ENCODE peak calls at places on chromosomes 12 and 14, in six cellular contexts. G is GM23248; V is ascending aorta; H is left ventricle myocardium inferior; L is CD8-positive, alpha-beta memory T cell; Z is breast epithelium. P is an unnamed sample.

GRCh38 chr12:80101126-80101525 is 1.8 kb downstream of the OTOGL start:
- DNase-seq in G (peak; percentile 24), V (no peak), H (no peak), L (no peak), Z (no peak), P (no peak)

GRCh38 chr12:88247241-88247643 is 105.1 kb downstream of the TMTC3 start:
- DNase-seq in G (peak; percentile 85), V (no peak), H (no peak), L (no peak), Z (no peak), P (no peak)

GRCh38 chr14:61520546-61520945 is 174.8 kb upstream of the HIF1A start:
- DNase-seq in G (peak; percentile 77), V (no peak), H (no peak), L (no peak), Z (no peak), P (no peak)

GRCh38 chr12:86774841-86775386 is 518.7 kb upstream of the MGAT4C start:
- DNase-seq in G (peak; percentile 45), V (no peak), H (no peak), L (no peak), Z (no peak), P (no peak)

GRCh38 chr14:69708586-69709169 is 58.3 kb upstream of the SRSF5 start:
- DNase-seq in G (peak; percentile 23), V (no peak), H (no peak), L (no peak), Z (no peak), P (no peak)

GRCh38 chr14:100440207-100440631 is 117.1 kb downstream of the SLC25A47 start:
- DNase-seq in G (peak; percentile 82), V (no peak), H (peak; percentile 64), L (peak; percentile 38), Z (peak; percentile 89), P (no peak)

GRCh38 chr14:99077076-99077843 is 194.7 kb downstream of the BCL11B start:
- DNase-seq in G (no peak), V (no peak), H (no peak), L (no peak), Z (no peak), P (no peak)

GRCh38 chr14:61268797-61269196 is 12.3 kb downstream of the TMEM30B start:
- DNase-seq in G (peak; percentile 19), V (no peak), H (no peak), L (no peak), Z (no peak), P (no peak)

GRCh38 chr14:65878586-65878985 is 466.1 kb downstream of the FUT8 start:
- DNase-seq in G (no peak), V (no peak), H (no peak), L (no peak), Z (no peak), P (no peak)

GRCh38 chr12:56601503-56601902 is 28.6 kb downstream of the BAZ2A start:
- DNase-seq in G (peak; percentile 34), V (no peak), H (no peak), L (peak; percentile 32), Z (no peak), P (no peak)

GRCh38 chr14:77290705-77291104 is 19.7 kb upstream of the NGB start:
- DNase-seq in G (no peak), V (no peak), H (no peak), L (no peak), Z (no peak), P (no peak)

GRCh38 chr12:64218597-64218996 is 3.5 kb downstream of the KICS2 start:
- DNase-seq in G (no peak), V (no peak), H (no peak), L (no peak), Z (no peak), P (no peak)

GRCh38 chr14:52769889-52770288 is 21.5 kb downstream of the GNPNAT1 start:
- DNase-seq in G (no peak), V (no peak), H (no peak), L (no peak), Z (no peak), P (no peak)

GRCh38 chr14:52961060-52961639 is 10.3 kb upstream of the FERMT2 start:
- DNase-seq in G (peak; percentile 72), V (no peak), H (peak; percentile 29), L (peak; percentile 53), Z (peak; percentile 73), P (no peak)

GRCh38 chr12:121096199-121096798 is 36.4 kb upstream of the P2RX7 start:
- DNase-seq in G (no peak), V (no peak), H (no peak), L (no peak), Z (no peak), P (no peak)
- H3K4me3 ChIP-seq in G (no peak overlapping the region), V (peak overlapping the region; percentile 37), H (peak overlapping the region; percentile 61), L (no peak overlapping the region), Z (no peak overlapping the region), P (peak overlapping the region; percentile 66)

GRCh38 chr14:105049753-105050550 is 15.3 kb downstream of the GPR132 start:
- DNase-seq in G (no peak), V (no peak), H (no peak), L (no peak), Z (no peak), P (no peak)

GRCh38 chr14:105046891-105047282 is 18.3 kb downstream of the GPR132 start:
- DNase-seq in G (no peak), V (no peak), H (no peak), L (no peak), Z (no peak), P (no peak)

GRCh38 chr14:105050551-105050897 is 14.7 kb downstream of the GPR132 start:
- DNase-seq in G (peak; percentile 59), V (no peak), H (no peak), L (no peak), Z (peak; percentile 29), P (no peak)

GRCh38 chr14:105045710-105046326 is 19.4 kb downstream of the GPR132 start:
- DNase-seq in G (peak; percentile 91), V (no peak), H (peak; percentile 89), L (peak; percentile 89), Z (peak; percentile 71), P (peak; percentile 52)

GRCh38 chr14:105047283-105048016 is 17.8 kb downstream of the GPR132 start:
- DNase-seq in G (no peak), V (no peak), H (no peak), L (no peak), Z (no peak), P (no peak)
- H3K27ac ChIP-seq in G (no peak overlapping the region), V (no peak overlapping the region), H (no peak overlapping the region), L (no peak overlapping the region), Z (no peak overlapping the region), P (no peak overlapping the region)

DNA sequence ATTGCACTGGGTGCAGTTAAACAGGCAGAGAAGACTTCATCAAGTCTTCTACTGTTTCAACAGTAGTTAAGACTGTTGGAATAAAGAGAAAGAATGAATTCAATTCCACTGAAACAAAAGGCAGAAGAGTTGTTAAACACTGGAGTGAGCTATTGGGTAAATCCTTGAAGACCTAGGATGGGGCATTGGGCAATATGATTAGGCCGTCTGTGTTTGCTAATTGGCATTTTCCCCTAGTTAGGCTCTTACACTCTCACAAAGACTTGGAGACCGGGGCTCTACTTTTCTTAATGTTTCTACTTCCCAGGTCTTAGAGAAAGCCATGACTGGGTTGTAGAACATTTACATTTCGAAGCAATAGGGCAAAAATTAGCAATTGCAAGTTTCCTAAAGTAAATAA is 402.1 kb downstream of the NAV3 start:
- DNase-seq in G (no peak), V (no peak), H (no peak), L (no peak), Z (no peak), P (no peak)
- H3K4me3 ChIP-seq in G (no peak overlapping the region), V (no peak overlapping the region), H (no peak overlapping the region), L (no peak overlapping the region), Z (no peak overlapping the region), P (no peak overlapping the region)

DNA sequence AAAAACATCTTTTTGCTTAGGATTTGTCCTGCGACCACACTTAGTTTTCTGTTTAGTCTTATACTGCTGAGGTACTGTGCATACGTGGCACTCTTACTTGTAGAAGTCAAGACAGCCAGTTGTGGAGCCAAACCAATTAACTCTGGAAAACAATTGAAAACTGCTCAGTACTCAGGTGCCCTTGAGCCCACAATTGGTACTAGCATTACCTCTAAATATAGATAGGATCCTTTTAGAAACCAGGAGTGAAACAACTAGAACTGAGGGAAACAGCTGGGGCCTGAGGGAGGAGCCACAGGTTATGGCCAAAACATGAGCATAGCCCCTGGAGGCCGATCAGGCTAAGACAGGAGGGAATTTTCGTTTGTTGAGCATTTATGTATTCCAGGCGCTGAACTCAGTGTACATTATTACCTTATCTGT is 2.5 kb downstream of the SPATS2 start:
- DNase-seq in G (peak; percentile 68), V (no peak), H (peak; percentile 25), L (peak; percentile 14), Z (no peak), P (no peak)
- H3K27ac ChIP-seq in G (no peak overlapping the region), V (peak overlapping the region; percentile 45), H (peak overlapping the region; percentile 97), L (no peak overlapping the region), Z (no peak overlapping the region), P (no peak overlapping the region)

DNA sequence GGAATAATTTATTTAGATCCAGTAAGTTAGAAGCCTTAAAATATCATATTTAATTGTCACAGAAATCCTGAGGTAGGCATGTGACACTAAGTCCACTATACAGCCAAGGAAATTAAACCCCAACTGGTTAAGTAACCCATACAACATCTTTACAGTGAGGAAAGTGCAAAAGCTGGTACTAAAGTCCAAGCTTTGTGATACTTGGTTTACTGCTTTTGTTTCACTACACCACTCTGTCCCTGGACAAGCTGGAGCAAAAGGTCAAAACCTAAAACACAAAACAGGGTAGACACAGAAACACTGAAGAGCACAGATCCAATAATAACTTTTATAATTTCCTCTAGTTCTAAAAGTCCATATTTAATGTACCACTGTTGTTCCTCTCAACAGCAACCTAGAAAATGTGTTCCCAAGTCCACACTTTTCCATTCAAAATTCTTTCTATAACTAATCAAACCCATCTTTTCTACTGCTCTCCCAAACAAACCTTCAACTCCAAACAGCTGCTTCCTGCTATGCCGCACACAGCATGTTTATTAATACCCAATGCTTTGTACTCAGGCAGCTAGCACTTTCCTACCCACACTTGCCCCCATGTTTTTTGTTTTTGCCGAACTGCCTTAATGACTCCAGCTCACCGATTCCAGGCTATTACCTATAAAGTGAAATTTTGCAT is 90.9 kb downstream of the MED13L start:
- DNase-seq in G (no peak), V (no peak), H (no peak), L (no peak), Z (no peak), P (no peak)
- H3K4me3 ChIP-seq in G (no peak overlapping the region), V (no peak overlapping the region), H (no peak overlapping the region), L (no peak overlapping the region), Z (no peak overlapping the region), P (no peak overlapping the region)

DNA sequence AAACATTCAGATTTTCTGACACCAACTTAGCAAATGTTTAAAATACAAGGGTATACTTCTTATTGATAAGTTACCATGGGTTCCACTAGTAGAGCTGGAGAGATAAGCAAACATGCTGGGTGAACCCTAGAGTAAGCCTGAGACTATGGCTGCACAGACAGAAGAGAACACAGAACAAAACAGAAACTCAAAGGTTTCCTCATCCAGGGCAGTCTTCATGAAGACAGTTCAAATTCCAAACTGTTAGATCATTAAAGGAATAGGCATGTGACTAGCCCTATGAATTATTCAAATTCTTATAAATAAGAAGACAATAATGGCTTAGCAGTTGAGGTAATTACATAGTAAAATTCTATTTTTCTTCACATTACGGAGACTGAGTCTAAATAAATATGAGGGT is 28.1 kb downstream of the BTBD7 start:
- DNase-seq in G (peak; percentile 77), V (no peak), H (no peak), L (no peak), Z (no peak), P (no peak)
- H3K27ac ChIP-seq in G (peak overlapping the region; percentile 55), V (no peak overlapping the region), H (no peak overlapping the region), L (no peak overlapping the region), Z (no peak overlapping the region), P (no peak overlapping the region)

P was measured in thoracic aorta.